ENCODE peak calls at places on chromosomes 12 and 14, in five cellular contexts. N is heart left ventricle, Q is fibroblast of pulmonary artery, T is Panc1, B is SK-N-SH. P is an unnamed sample.

GRCh38 chr12:22709292-22709691 is 84.3 kb downstream of the ETNK1 start:
- DNase-seq in B (peak), Q (peak), N (no peak), T (no peak), P (no peak)

GRCh38 chr12:92242917-92243316 is 97.3 kb upstream of the BTG1 start:
- DNase-seq in Q (peak), B (no peak), N (no peak), T (no peak), P (no peak)

GRCh38 chr14:24032727-24033418 is 18.9 kb upstream of the CARMIL3 start:
- DNase-seq in N (no peak), T (no peak), B (no peak), Q (peak), P (no peak)

GRCh38 chr12:111953455-111953854 is 59.5 kb downstream of the TMEM116 start:
- DNase-seq in T (no peak), B (no peak), Q (peak), N (no peak), P (no peak)

GRCh38 chr12:84911331-84912190 is 1.0 kb downstream of the SLC6A15 start:
- DNase-seq in N (peak), T (peak), Q (peak), B (peak), P (peak)

GRCh38 chr14:24232645-24233537 is at the start of gene GMPR2:
- DNase-seq in B (peak), Q (no peak), T (no peak), N (peak), P (no peak)

GRCh38 chr12:123843912-123844748 is 82.0 kb downstream of the DNAH10 start:
- DNase-seq in B (no peak), T (no peak), N (no peak), Q (no peak), P (no peak)

GRCh38 chr12:8648598-8649205 is 13.9 kb downstream of the MFAP5 start:
- DNase-seq in Q (no peak), T (no peak), N (no peak), B (no peak), P (no peak)

GRCh38 chr12:123908884-123909807 is 63.5 kb downstream of the CCDC92 start:
- DNase-seq in N (no peak), T (no peak), B (no peak), Q (no peak), P (no peak)

GRCh38 chr14:103716091-103716801 is 636 bp downstream of the ZFYVE21 start:
- DNase-seq in Q (no peak), N (peak), B (peak), T (no peak), P (peak)

GRCh38 chr14:104882991-104883660 is 18.1 kb downstream of the CEP170B start:
- DNase-seq in B (no peak), T (no peak), Q (no peak), N (peak), P (no peak)

GRCh38 chr12:101040936-101041335 is 169.1 kb downstream of the SLC5A8 start:
- DNase-seq in Q (peak), B (no peak), T (no peak), N (no peak), P (no peak)

GRCh38 chr14:95993768-95994592 is 45.2 kb upstream of the C14orf132 start:
- DNase-seq in Q (peak), T (peak), B (peak), N (no peak), P (no peak)

GRCh38 chr12:89309452-89309802 is 42.9 kb downstream of the DUSP6 start:
- DNase-seq in Q (no peak), N (no peak), T (no peak), B (no peak), P (no peak)

GRCh38 chr14:73662439-73663056 is 17.8 kb downstream of the DNAL1 start:
- DNase-seq in T (peak), Q (peak), N (no peak), B (peak), P (no peak)

GRCh38 chr12:114789821-114790220 is 105.8 kb upstream of the TBX3 start:
- DNase-seq in B (no peak), Q (no peak), N (no peak), T (no peak), P (no peak)

GRCh38 chr14:102777711-102778615 is 714 bp downstream of the TRAF3 start:
- DNase-seq in T (no peak), Q (peak), N (no peak), B (peak), P (no peak)

GRCh38 chr12:53601296-53601847 is 24.8 kb downstream of the ATF7 start:
- DNase-seq in B (peak), Q (no peak), N (no peak), T (no peak), P (no peak)

GRCh38 chr12:52370906-52371608 is 3.8 kb upstream of the KRT85 start:
- DNase-seq in T (no peak), B (no peak), N (no peak), Q (peak), P (no peak)

GRCh38 chr12:90102957-90103652 is 394.5 kb upstream of the ATP2B1 start:
- DNase-seq in Q (peak), T (no peak), N (no peak), B (peak), P (no peak)

GRCh38 chr14:39430762-39431415 is 1.3 kb downstream of the FBXO33 start:
- DNase-seq in N (no peak), T (no peak), Q (no peak), B (no peak), P (no peak)

GRCh38 chr12:58268080-58268479 is 326.7 kb downstream of the ATP23 start:
- DNase-seq in Q (peak), T (no peak), B (no peak), N (no peak), P (no peak)

GRCh38 chr14:94771906-94772468 is 2.1 kb upstream of the GSC start:
- DNase-seq in B (no peak), T (no peak), Q (no peak), N (no peak), P (no peak)

GRCh38 chr12:132170094-132170636 is 25.9 kb downstream of the NOC4L start:
- DNase-seq in B (no peak), T (no peak), Q (peak), N (no peak), P (no peak)

GRCh38 chr12:115866909-115867525 is 410.5 kb downstream of the MED13L start:
- DNase-seq in B (peak), N (no peak), Q (no peak), T (no peak), P (no peak)
- TF ChIP-seq CTCF in B (peak), N (peak), Q (peak), T (peak), P (no peak)

DNA sequence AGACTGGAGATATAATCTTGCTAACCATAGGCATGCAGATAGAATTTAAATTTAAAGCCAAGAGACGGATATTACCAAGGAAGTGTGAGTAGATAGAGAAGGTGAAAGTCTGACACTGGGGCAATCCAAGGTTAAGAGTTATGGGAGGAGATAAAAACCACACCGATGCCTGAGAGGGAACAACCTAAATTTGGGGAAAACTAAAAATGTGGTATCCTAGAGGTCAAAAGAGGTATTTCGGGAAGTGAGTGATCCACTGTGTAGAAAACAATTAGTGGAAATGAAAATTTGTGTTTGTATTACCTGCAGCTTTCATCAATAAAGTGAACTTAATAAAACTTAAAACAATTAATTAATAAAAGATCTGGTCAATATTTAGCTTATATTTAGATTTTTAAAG is 269.0 kb upstream of the RPL10L start:
- DNase-seq in B (no peak), Q (no peak), T (no peak), N (no peak), P (no peak)
- TF ChIP-seq CTCF in B (no peak), Q (peak), T (no peak), N (no peak), P (peak)

GRCh38 chr14:99626041-99626648 is 18.8 kb upstream of the HHIPL1 start:
- DNase-seq in N (no peak), Q (no peak), T (no peak), B (no peak), P (no peak)
- TF ChIP-seq CTCF in N (no peak), Q (no peak), T (no peak), B (no peak), P (no peak)

GRCh38 chr14:54425537-54426274 is 15.5 kb downstream of the CNIH1 start:
- DNase-seq in T (no peak), Q (no peak), N (no peak), B (no peak), P (no peak)

GRCh38 chr14:54425068-54425467 is 16.1 kb downstream of the CNIH1 start:
- DNase-seq in B (no peak), N (no peak), T (no peak), Q (no peak), P (no peak)

GRCh38 chr14:54424479-54424901 is 16.7 kb downstream of the CNIH1 start:
- DNase-seq in T (no peak), B (no peak), N (no peak), Q (no peak), P (no peak)

GRCh38 chr14:54423991-54424390 is 17.2 kb downstream of the CNIH1 start:
- DNase-seq in B (no peak), Q (no peak), N (no peak), T (no peak), P (no peak)

DNA sequence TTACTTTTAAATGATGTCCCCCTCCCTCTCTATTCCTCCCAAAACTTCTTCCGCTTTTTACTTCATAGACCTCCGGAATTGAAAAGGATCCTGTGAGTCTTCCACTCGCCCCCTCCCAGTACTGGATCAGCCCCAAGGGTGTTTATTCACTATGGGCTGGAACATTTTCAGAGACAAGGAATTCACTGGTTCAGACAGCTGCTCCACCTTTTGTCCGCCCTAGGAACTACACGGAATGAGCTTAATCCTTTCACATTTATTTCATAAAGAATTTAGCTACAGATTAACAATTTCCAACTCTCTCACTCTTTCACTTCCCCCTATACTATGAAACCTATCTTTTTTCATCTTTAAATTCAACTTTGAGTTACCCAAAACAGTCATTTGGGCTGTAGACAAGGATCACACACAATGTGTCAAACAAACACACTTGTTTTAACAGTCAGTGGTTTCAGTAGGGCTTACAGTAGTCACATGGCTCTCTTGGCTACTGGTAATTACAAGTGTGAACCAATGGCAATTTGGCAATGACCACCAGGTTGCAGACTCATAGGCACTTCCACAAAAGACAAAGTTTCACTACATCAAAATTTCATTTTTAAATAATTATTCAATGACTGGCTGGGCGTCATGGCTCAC is 20.6 kb downstream of the CNIH1 start:
- DNase-seq in B (peak), Q (peak), T (no peak), N (no peak), P (no peak)
- TF ChIP-seq CTCF in B (peak), Q (peak), T (peak), N (peak), P (peak)

GRCh38 chr12:30514666-30515065 is 181.0 kb downstream of the IPO8 start:
- DNase-seq in Q (no peak), N (no peak), T (no peak), B (no peak), P (no peak)

GRCh38 chr12:30519535-30519934 is 176.1 kb downstream of the IPO8 start:
- DNase-seq in N (no peak), T (no peak), B (no peak), Q (no peak), P (no peak)

GRCh38 chr12:30517320-30517719 is 178.3 kb downstream of the IPO8 start:
- DNase-seq in Q (no peak), T (no peak), B (no peak), N (no peak), P (no peak)

GRCh38 chr12:30515351-30515750 is 180.3 kb downstream of the IPO8 start:
- DNase-seq in B (peak), T (no peak), N (no peak), Q (peak), P (no peak)
- TF ChIP-seq CTCF in B (peak), T (peak), N (peak), Q (peak), P (no peak)

DNA sequence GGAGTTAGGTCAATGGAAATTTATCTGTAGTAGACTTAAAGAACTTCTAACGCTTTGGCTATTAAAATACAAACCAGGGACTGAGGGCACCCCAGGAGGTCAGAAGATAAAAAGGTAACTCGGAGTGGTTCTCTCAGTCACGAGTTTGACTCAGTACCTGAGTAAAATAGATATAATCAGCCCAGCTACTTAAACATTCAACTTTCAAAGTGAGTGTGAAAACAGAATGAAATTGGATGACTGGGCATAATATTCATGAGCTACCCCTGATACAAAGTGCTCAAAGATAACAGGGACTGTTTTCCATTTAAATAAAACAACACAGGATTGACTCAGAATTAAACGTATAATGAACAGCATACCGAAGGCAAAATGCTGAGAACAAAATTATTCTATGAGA is 75.0 kb downstream of the FOXN3 start:
- DNase-seq in Q (no peak), B (no peak), T (no peak), N (no peak), P (no peak)
- TF ChIP-seq CTCF in Q (no peak), B (no peak), T (no peak), N (no peak), P (no peak)

P was measured in mesothelial cell of epicardium.